ENCODE peak calls at places on chromosomes 11 and 22, in four cellular contexts. V is PC-9, I is AG04449, K is right lobe of liver. L is an unnamed sample.
A peak's percentile ranks its signal among the peaks of the same experiment; 100 is the strongest.

GRCh38 chr22:44497904-44498242 is at the start of gene RTL6:
- DNase-seq in I (no peak), V (no peak), K (no peak), L (no peak)

GRCh38 chr11:120248551-120249278 is 8.8 kb downstream of the POU2F3 start:
- DNase-seq in I (no peak), K (no peak), V (no peak), L (peak; percentile 71)

GRCh38 chr22:30253205-30253852 is 6.8 kb upstream of the LIF start:
- DNase-seq in I (no peak), V (peak; percentile 73), K (no peak), L (peak; percentile 56)

GRCh38 chr22:42174062-42174461 is 43.5 kb upstream of the CYP2D6 start:
- DNase-seq in V (no peak), I (no peak), K (no peak), L (no peak)

GRCh38 chr11:132347156-132348090 is 977.0 kb downstream of the NTM start:
- DNase-seq in K (no peak), I (no peak), V (no peak), L (no peak)

GRCh38 chr11:4522339-4522738 is 22.7 kb upstream of the OR52M1 start:
- DNase-seq in K (no peak), V (no peak), I (no peak), L (no peak)

GRCh38 chr11:117187799-117188481 is 9.4 kb downstream of the SIDT2 start:
- DNase-seq in I (no peak), V (no peak), K (peak; percentile 14), L (no peak)

GRCh38 chr11:46930089-46930488 is 6.5 kb upstream of the CSTPP1 start:
- DNase-seq in V (peak; percentile 84), K (no peak), I (no peak), L (peak; percentile 77)

GRCh38 chr11:6755303-6755952 is 16.3 kb downstream of the OR2AG2 start:
- DNase-seq in K (no peak), I (no peak), V (no peak), L (no peak)

GRCh38 chr11:85699957-85700741 is 14.2 kb upstream of the CCDC89 start:
- DNase-seq in K (no peak), V (no peak), I (no peak), L (no peak)

DNA sequence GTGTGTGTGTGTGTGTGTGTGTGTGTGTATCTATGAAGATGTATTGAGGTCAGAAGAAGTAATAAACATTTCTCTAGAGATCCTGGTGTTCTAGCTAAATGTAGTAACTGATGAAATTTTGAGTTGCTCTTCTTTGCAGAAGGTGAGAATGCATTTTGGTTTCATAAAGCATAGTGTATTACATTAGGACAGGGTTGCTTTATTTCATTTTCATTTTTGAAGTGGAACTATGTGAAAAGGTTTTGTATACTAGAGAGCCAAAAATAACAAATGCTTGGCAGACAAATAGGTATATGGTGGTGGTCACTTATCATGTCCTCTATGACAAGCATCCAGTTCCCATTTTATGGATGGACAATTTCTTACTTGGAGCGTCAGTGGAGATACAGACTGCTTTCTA is 99.0 kb downstream of the CASP12 start:
- DNase-seq in K (no peak), I (no peak), V (no peak), L (no peak)
- H3K4me3 ChIP-seq in K (no peak overlapping the region), I (no peak overlapping the region), V (no peak overlapping the region), L (no peak overlapping the region)

DNA sequence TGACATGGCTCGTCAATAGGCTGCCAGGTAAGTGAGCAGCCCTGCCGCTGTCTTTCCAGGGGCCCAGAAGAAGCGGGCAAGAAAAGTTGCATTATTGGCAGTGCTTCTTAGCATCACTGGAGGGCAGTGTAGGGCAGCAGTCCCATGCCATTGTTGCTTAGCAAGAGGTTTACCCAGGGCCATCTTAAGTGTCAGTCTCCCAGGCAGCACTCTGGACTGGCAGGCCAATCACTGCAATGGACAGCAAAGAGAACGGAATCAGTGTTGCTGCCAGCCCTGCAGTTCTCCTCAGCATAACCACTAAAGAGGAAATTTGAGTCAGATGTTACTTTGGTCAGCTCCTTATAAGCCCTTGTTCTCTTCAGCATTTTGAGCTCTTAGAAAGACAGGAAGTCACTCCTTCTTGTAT is 13.4 kb upstream of the GRK2 start:
- DNase-seq in K (no peak), V (no peak), I (no peak), L (no peak)
- TF ChIP-seq CTCF in K (peak; percentile 32), V (peak; percentile 53), I (peak; percentile 36), L (peak; percentile 53)

DNA sequence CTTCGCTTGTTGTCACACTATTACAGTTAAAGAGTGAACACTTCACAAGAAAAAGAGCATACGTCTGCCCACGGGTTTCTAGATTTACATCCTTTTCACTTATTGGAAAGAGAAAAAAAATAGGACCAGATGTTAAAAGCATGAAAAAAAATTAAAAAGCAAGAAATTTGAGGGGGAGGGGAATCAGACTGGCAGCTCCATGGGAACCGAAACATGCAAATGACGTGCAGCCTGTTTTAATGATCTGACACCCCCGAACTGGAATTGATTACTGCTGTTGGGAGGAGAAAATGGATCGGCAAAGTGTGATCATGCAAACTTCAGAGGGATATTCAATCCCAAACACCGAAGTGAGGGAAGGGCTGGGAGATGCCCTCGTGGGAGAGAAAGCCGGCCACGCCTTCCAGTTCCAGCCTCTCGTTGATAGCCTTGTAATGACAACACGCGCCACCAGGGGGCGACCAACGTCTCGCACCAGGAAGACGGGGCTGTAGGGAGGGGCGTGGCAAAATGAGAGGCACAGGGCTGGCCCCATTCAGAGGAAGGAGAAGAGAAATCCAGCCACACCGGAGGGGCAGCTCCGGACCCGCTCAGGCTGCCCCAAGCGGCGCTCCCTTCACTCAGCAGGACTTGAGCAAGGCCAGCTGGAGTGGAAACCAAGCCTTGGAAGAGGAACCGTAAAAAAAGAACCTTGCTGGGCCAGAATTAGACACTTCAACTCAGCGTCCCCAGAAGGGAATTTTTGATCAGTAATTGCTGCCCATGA is 53.8 kb upstream of the SYT13 start:
- DNase-seq in I (no peak), K (peak; percentile 93), V (peak; percentile 83), L (peak; percentile 56)
- H3K4me3 ChIP-seq in I (peak overlapping the region; percentile 38), K (no peak overlapping the region), V (no peak overlapping the region), L (no peak overlapping the region)

GRCh38 chr11:12088531-12088930 is 21.9 kb upstream of the MICAL2 start:
- DNase-seq in I (no peak), K (no peak), V (no peak), L (no peak)

GRCh38 chr11:12089473-12089872 is 20.9 kb upstream of the MICAL2 start:
- DNase-seq in V (no peak), I (no peak), K (no peak), L (no peak)

GRCh38 chr11:12087075-12087775 is 23.2 kb upstream of the MICAL2 start:
- DNase-seq in I (no peak), K (no peak), V (peak; percentile 33), L (no peak)

GRCh38 chr11:12089041-12089440 is 21.3 kb upstream of the MICAL2 start:
- DNase-seq in K (no peak), V (no peak), I (no peak), L (no peak)

GRCh38 chr11:12088047-12088481 is 22.3 kb upstream of the MICAL2 start:
- DNase-seq in I (peak; percentile 61), V (peak; percentile 13), K (no peak), L (no peak)
- TF ChIP-seq CTCF in I (peak; percentile 36), V (no peak), K (peak; percentile 4), L (peak; percentile 25)

GRCh38 chr11:107653077-107653476 is 58.8 kb downstream of the SLN start:
- DNase-seq in I (no peak), V (no peak), K (no peak), L (no peak)

GRCh38 chr11:107651672-107652071 is 60.2 kb downstream of the SLN start:
- DNase-seq in K (no peak), I (no peak), V (no peak), L (no peak)

GRCh38 chr11:107659310-107659709 is 52.5 kb downstream of the SLN start:
- DNase-seq in V (no peak), I (no peak), K (no peak), L (no peak)

DNA sequence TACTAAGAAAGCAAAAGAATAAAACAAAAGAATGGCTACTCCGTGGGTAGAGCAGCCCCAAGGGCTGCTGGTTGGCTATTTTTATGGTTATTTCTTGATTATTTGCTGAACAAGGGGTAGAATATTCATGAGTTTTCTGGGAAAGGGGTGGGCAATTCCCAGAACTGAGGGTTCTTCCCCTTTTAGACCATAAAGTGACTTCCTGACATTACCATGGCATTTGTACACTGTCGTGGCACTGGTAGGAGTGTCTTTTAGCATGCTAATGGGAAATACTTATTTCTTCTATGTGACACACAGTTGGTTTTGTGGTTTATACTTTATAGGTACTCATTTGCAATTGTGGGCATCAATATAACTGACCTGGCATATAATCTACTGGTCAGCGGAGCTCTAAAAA is 56.2 kb downstream of the SLN start:
- DNase-seq in I (no peak), K (no peak), V (no peak), L (no peak)
- H3K4me3 ChIP-seq in I (no peak overlapping the region), K (no peak overlapping the region), V (no peak overlapping the region), L (no peak overlapping the region)

DNA sequence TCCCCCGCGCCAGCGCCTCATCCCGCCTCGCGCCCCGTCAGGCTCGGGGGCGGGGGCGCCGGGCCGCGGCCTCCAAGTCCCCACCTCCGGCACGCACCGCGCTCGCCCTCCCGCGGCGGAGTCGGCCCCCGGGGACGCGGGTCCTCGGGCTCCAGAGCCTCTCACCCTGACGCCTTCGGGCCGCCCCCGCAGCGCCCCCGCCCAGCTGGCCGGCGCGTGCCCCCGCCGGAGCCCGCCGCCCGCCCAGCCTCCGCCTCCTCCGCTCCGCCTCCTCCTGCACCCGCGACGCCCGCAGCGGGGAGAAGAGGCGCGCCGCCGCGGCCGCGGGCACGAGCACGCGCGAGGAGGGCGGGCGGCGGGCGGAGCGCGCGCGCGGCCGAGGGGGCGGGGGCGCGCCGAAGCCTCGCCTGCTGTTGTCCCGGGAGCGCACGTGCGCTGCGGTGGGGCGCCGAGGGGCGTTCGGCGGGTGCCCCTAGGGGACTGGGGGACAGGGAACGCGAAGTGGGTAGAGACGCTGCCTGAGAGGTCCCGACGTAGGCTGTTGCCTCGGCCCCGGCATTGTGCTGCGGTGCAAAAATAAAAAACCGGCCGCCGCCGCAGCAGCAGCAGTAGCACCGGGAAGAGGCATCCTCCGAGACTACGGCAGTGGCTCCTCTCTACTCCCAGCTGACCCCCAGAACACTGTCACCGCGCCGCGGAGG is 87.4 kb upstream of the ARHGAP32 start:
- DNase-seq in I (no peak), K (peak; percentile 90), V (peak; percentile 86), L (no peak)
- TF ChIP-seq CTCF in I (peak; percentile 13), K (no peak), V (no peak), L (no peak)

GRCh38 chr11:45839204-45839603 is 8.1 kb upstream of the CRY2 start:
- DNase-seq in I (no peak), K (no peak), V (no peak), L (no peak)

GRCh38 chr11:45844822-45845573 is 2.3 kb upstream of the CRY2 start:
- DNase-seq in V (no peak), K (no peak), I (no peak), L (no peak)

GRCh38 chr11:45846974-45847907 is at the start of gene CRY2:
- DNase-seq in V (peak; percentile 100), I (peak; percentile 93), K (peak; percentile 100), L (peak; percentile 77)

GRCh38 chr11:45846174-45846675 is 1.1 kb upstream of the CRY2 start:
- DNase-seq in K (no peak), V (no peak), I (no peak), L (no peak)

GRCh38 chr11:45843158-45843924 is 3.9 kb upstream of the CRY2 start:
- DNase-seq in V (peak; percentile 91), K (peak; percentile 87), I (no peak), L (no peak)
- H3K4me3 ChIP-seq in V (peak overlapping the region; percentile 28), K (no peak overlapping the region), I (no peak overlapping the region), L (no peak overlapping the region)

L was measured in kidney epithelial cell.